ENCODE peak calls at places on chromosomes 16 and 17, in four cellular contexts. O, K, U and L are unnamed samples.
A peak's percentile ranks its signal among the peaks of the same experiment; 100 is the strongest.

GRCh38 chr17:16374129-16374528 is 6.8 kb upstream of the UBB start:
- DNase-seq in O (no peak), K (no peak), U (peak; percentile 44), L (no peak)

GRCh38 chr16:88686062-88686438 is 257 bp downstream of the SNAI3 start:
- DNase-seq in U (no peak), O (no peak), K (no peak), L (peak; percentile 83)

GRCh38 chr17:73412914-73413313 is 101.1 kb upstream of the CDC42EP4 start:
- DNase-seq in U (no peak), K (no peak), O (no peak), L (no peak)

GRCh38 chr17:64732336-64733006 is 70.4 kb upstream of the SMURF2 start:
- DNase-seq in K (peak; percentile 46), U (peak; percentile 67), O (no peak), L (no peak)

GRCh38 chr16:48591976-48592375 is 18.0 kb downstream of the N4BP1 start:
- DNase-seq in K (no peak), U (no peak), O (no peak), L (no peak)

GRCh38 chr17:81359218-81359617 is 36.0 kb upstream of the BAHCC1 start:
- DNase-seq in U (no peak), K (no peak), O (no peak), L (no peak)

GRCh38 chr16:13770436-13770835 is 149.5 kb upstream of the ERCC4 start:
- DNase-seq in U (no peak), O (no peak), K (no peak), L (no peak)

GRCh38 chr17:7560172-7561027 is 1.3 kb upstream of the SENP3 start:
- DNase-seq in O (peak; percentile 81), K (peak; percentile 61), U (peak; percentile 78), L (peak; percentile 83)

GRCh38 chr16:7482596-7483290 is 150.1 kb downstream of the RBFOX1 start:
- DNase-seq in U (no peak), K (no peak), O (no peak), L (no peak)

GRCh38 chr16:64489449-64489848 is 632.4 kb downstream of the CDH11 start:
- DNase-seq in U (no peak), O (no peak), K (no peak), L (no peak)

GRCh38 chr17:14840616-14841231 is 424.4 kb downstream of the PMP22 start:
- DNase-seq in K (no peak), U (no peak), O (no peak), L (no peak)

GRCh38 chr16:49859139-49859947 is 3.4 kb upstream of the ZNF423 start:
- DNase-seq in K (peak; percentile 78), U (no peak), O (no peak), L (peak; percentile 73)

GRCh38 chr17:59829217-59830006 is 63.3 kb downstream of the TUBD1 start:
- DNase-seq in U (peak; percentile 100), O (peak; percentile 94), K (no peak), L (no peak)

GRCh38 chr16:79064259-79064658 is 536.3 kb downstream of the MAF start:
- DNase-seq in U (no peak), K (no peak), O (no peak), L (no peak)

GRCh38 chr17:29042679-29043538 is at the start of gene PIPOX:
- DNase-seq in O (peak; percentile 54), K (no peak), U (peak; percentile 17), L (no peak)

DNA sequence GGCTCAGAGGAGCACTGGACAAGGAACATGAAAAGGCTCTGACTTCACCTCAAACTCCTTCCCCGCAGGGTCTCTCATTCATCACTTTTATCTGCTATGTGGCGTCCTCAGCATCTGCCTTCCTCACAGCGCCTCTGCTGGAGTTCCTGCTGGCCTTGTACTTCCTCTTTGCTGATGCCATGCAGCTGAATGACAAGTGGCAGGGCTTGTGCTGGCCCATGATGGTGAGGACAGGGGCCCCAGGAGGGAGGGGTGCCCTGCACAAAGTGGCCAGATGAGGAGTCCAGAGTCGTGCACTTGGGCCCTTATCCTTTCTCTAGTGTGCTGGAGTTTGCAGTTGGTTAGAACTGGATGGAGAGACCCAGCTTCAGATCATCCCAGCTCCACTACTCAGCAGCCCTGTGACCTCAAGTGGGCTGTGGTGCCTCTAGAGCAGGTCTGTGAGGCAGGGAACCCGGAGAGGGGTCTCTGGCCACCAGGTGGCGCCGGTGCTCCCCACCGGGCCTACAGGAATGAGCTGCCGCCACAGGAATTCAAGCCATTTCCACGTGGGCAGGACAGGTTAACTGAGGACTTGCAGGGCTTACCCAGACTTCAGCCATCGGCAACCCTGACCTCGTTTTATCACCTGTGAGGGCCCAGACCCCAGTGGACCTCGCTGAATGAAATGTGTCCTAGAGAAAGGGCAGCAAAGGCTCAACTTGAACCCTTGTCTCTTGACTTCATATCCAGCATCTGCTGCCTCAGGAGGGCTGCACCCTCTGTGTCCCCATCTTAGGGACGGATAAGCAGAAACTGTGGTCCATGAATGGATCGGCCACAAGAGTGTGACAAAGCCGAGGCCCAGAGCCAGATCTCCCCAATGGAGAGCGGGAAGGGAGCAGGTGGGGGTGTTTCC is 4.0 kb downstream of the CMTM3 start:
- DNase-seq in O (peak; percentile 83), K (peak; percentile 87), U (peak; percentile 85), L (peak; percentile 93)
- H3K27ac ChIP-seq in O (peak overlapping the region; percentile 45), K (peak overlapping the region; percentile 44), U (peak overlapping the region; percentile 86), L (no peak overlapping the region)

GRCh38 chr17:47718634-47719405 is 14.2 kb upstream of the TBX21 start:
- DNase-seq in U (no peak), K (no peak), O (no peak), L (no peak)

GRCh38 chr17:47715669-47716325 is 17.2 kb upstream of the TBX21 start:
- DNase-seq in U (no peak), O (no peak), K (no peak), L (no peak)

GRCh38 chr17:47716381-47716780 is 16.7 kb upstream of the TBX21 start:
- DNase-seq in O (no peak), K (no peak), U (no peak), L (no peak)

GRCh38 chr17:47717845-47718621 is 15.0 kb upstream of the TBX21 start:
- DNase-seq in K (no peak), O (no peak), U (no peak), L (no peak)

DNA sequence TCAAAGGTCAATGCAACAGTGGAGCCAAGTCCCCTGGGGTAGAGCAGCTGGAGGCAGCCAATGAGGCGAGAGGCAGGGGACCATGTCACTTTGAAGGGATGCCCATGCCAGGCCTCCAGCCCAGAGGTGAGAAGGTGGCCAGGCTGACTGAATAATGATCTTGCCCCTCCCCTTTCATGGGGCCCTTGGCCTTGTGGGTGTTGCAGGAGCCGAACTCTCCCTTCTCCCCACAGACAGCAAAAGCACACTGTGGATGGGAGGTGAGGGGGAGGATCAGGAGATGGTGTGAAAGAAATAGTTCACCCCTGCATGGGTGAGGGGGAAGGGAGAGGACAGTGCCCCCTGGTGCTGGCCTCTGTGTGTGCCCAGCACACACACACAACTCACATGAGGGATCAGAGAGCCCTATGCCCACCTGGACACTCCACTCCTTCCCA is 15.8 kb upstream of the TBX21 start:
- DNase-seq in U (no peak), O (no peak), K (no peak), L (no peak)
- TF ChIP-seq CTCF in U (peak; percentile 27), O (peak; percentile 25), K (peak; percentile 49), L (peak; percentile 39)

DNA sequence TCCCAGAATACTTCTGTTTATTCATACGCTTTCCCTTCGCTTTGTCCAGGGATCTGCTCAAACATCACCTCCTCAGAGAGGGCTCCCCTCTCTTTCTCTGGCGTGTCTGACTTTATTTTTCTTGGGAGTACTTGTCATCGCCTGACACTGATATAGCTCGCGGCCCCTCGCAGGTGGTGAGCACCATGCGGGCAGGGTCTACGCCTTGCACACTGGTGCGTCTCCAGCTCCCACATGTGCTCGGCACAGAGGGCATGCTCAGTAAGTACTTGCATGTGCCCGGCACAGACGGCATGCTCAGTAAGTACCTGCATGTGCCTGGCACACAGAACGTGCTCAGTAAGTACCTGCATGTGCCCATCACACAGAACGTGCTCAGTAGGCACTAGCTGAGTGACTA is 57.5 kb downstream of the IRF8 start:
- DNase-seq in K (no peak), U (no peak), O (no peak), L (no peak)
- H3K4me3 ChIP-seq in K (no peak overlapping the region), U (no peak overlapping the region), O (no peak overlapping the region), L (no peak overlapping the region)

GRCh38 chr16:8848231-8848938 is 20.4 kb downstream of the CARHSP1 start:
- DNase-seq in U (no peak), O (no peak), K (no peak), L (peak; percentile 44)

GRCh38 chr16:8848939-8849391 is 19.8 kb downstream of the CARHSP1 start:
- DNase-seq in K (no peak), U (no peak), O (no peak), L (no peak)

GRCh38 chr16:8850279-8850885 is 18.4 kb downstream of the CARHSP1 start:
- DNase-seq in K (peak; percentile 60), O (no peak), U (no peak), L (peak; percentile 68)

GRCh38 chr16:8847623-8848022 is 21.2 kb downstream of the CARHSP1 start:
- DNase-seq in O (no peak), K (no peak), U (no peak), L (peak; percentile 63)

DNA sequence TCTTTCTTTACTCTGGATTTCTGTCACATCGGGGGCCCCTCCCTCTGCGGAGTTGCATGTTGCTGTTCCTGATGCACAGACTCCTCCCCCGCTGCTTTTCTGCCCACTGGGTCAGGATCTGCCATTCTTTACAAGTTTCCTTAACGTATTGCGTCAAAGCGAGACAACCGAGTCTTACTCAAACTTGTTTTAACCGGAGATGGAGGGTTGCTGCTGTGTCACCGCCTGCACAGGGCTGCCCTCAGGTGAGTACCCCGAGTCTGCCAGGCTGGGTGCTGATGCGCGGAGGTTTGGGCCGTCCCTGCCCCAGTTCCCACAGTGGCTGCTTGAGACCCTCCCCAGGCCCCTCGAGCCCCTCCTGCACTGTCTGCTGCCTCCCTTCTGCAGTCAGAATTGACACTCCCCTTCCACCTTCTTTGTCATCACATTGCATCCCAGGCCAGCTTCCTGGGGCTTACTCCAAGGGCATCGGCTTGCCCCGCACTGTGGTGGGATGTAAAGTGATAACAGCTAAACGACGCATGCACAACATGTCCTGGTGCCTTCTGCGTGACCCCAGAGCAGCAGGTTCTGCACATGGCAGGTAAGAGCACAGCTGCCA is 19.3 kb downstream of the CARHSP1 start:
- DNase-seq in O (no peak), K (no peak), U (no peak), L (peak; percentile 54)
- H3K27ac ChIP-seq in O (no peak overlapping the region), K (peak overlapping the region; percentile 77), U (peak overlapping the region; percentile 75), L (peak overlapping the region; percentile 65)

DNA sequence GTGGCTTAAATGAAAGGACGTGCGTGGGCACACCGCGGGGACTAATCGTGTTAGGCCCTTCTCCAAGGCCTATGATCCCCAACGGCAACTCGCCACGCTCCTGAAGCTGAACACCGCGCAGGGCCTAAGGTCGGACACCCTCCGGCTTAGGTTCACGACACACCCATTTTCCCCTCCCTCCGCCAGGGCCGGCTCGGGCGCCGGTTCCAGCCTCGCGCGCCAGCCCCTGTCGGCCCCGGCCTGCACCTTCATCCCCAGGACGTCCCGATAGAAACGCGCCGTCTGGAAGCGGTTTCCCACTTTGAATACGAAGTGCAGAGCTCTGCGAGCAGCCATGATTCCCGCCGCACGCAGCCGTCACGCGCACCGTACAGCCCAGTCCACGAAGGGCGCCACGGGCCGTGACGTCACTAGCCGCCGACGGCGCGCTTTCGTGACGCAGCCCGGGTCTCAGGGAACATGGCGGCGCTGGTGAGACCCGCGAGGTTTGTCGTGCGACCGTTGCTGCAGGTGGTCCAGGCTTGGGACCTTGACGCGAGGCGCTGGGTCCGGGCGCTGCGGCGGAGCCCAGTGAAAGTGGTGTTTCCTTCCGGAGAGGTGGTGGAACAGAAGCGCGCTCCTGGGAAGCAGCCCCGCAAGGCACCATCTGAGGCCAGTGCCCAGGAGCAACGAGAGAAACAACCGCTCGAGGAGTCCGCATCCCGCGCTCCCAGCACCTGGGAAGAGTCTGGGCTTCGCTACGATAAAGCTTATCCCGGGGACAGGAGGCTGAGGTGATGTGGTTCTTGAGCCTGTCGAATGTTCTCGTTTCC is at the start of the genes GLOD4 and MRM3:
- DNase-seq in K (peak; percentile 95), O (peak; percentile 88), U (peak; percentile 91), L (peak; percentile 97)
- TF ChIP-seq CTCF in K (peak; percentile 39), O (peak; percentile 7), U (no peak), L (peak; percentile 11)